ENCODE peak calls at places on chromosome 13, in four cellular contexts. S, G, X and E are unnamed samples.

GRCh38 chr13:19601749-19602725 is 31.4 kb upstream of the MPHOSPH8 start:
- DNase-seq in X (peak; percentile 84), G (peak; percentile 27), S (peak; percentile 38), E (peak; percentile 48)

GRCh38 chr13:24053505-24054251 is 106.8 kb upstream of the SPATA13 start:
- DNase-seq in S (peak; percentile 40), G (peak; percentile 68), X (peak; percentile 71), E (peak; percentile 60)

GRCh38 chr13:58843567-58843966 is 1212.0 kb downstream of the PCDH17 start:
- DNase-seq in G (no peak), S (no peak), X (no peak), E (no peak)

GRCh38 chr13:94988654-94989053 is 276.3 kb upstream of the SOX21 start:
- DNase-seq in G (no peak), X (no peak), S (no peak), E (peak; percentile 23)

GRCh38 chr13:64453831-64454230 is 2776.3 kb downstream of the PCDH9 start:
- DNase-seq in S (no peak), G (peak; percentile 1), X (no peak), E (no peak)

GRCh38 chr13:31638577-31638976 is 100.7 kb upstream of the RXFP2 start:
- DNase-seq in X (no peak), G (peak; percentile 65), S (no peak), E (no peak)

GRCh38 chr13:26017932-26018690 is 33.7 kb downstream of the SHISA2 start:
- DNase-seq in S (no peak), X (no peak), G (no peak), E (no peak)

GRCh38 chr13:99280166-99280565 is 22.0 kb upstream of the GPR18 start:
- DNase-seq in X (no peak), G (no peak), S (no peak), E (peak; percentile 81)

GRCh38 chr13:43880451-43880850 is 747 bp downstream of the LACC1 start:
- DNase-seq in G (no peak), S (no peak), X (no peak), E (no peak)

GRCh38 chr13:76868451-76868850 is 17.8 kb downstream of the KCTD12 start:
- DNase-seq in G (no peak), X (no peak), S (no peak), E (no peak)

GRCh38 chr13:30708541-30708940 is 26.8 kb upstream of the ALOX5AP start:
- DNase-seq in X (no peak), G (peak; percentile 69), S (no peak), E (no peak)

GRCh38 chr13:98813993-98814392 is 61.5 kb upstream of the SLC15A1 start:
- DNase-seq in G (peak; percentile 43), S (no peak), X (no peak), E (no peak)

GRCh38 chr13:35826626-35827254 is 304.4 kb downstream of the DCLK1 start:
- DNase-seq in X (no peak), S (no peak), G (no peak), E (no peak)

GRCh38 chr13:61880576-61881283 is 465.1 kb upstream of the PCDH20 start:
- DNase-seq in X (no peak), S (no peak), G (peak; percentile 5), E (peak; percentile 54)

GRCh38 chr13:46685006-46685730 is 111.8 kb downstream of the ESD start:
- DNase-seq in G (no peak), S (no peak), X (no peak), E (no peak)

GRCh38 chr13:46641274-46642081 is 88.5 kb downstream of the LRCH1 start:
- DNase-seq in S (no peak), X (no peak), G (no peak), E (no peak)

GRCh38 chr13:78593652-78594494 is 9.5 kb downstream of the POU4F1 start:
- DNase-seq in X (no peak), S (no peak), G (no peak), E (no peak)

GRCh38 chr13:72180253-72180952 is 313.4 kb upstream of the DACH1 start:
- DNase-seq in X (no peak), S (no peak), G (peak; percentile 0), E (no peak)

GRCh38 chr13:70324519-70324918 is 216.3 kb upstream of the KLHL1 start:
- DNase-seq in G (no peak), X (no peak), S (no peak), E (no peak)

GRCh38 chr13:43760257-43760656 is 26.5 kb downstream of the ENOX1 start:
- DNase-seq in S (no peak), G (no peak), X (no peak), E (no peak)

GRCh38 chr13:29546662-29547061 is 48.8 kb downstream of the SLC7A1 start:
- DNase-seq in G (no peak), S (no peak), X (no peak), E (no peak)

GRCh38 chr13:105170438-105170837 is 1365.0 kb downstream of the EFNB2 start:
- DNase-seq in S (no peak), X (no peak), G (no peak), E (no peak)

GRCh38 chr13:48853381-48854102 is 122.2 kb upstream of the FNDC3A start:
- DNase-seq in S (no peak), X (no peak), G (peak; percentile 67), E (no peak)

GRCh38 chr13:27988520-27988919 is at the start of gene URAD:
- DNase-seq in X (no peak), G (no peak), S (no peak), E (no peak)

GRCh38 chr13:50030315-50030714 is 15.1 kb downstream of the KCNRG start:
- DNase-seq in S (no peak), G (peak; percentile 29), X (no peak), E (no peak)

GRCh38 chr13:47480121-47480520 is 521.0 kb downstream of the SUCLA2 start:
- DNase-seq in S (no peak), G (peak; percentile 96), X (no peak), E (no peak)

GRCh38 chr13:77859450-77859849 is 59.2 kb downstream of the EDNRB start:
- DNase-seq in G (peak; percentile 82), S (no peak), X (no peak), E (peak; percentile 54)

GRCh38 chr13:69970521-69970920 is 137.1 kb upstream of the ATXN8OS start:
- DNase-seq in S (no peak), X (no peak), G (no peak), E (peak; percentile 1)

GRCh38 chr13:50957620-50958019 is 48.0 kb downstream of the RNASEH2B start:
- DNase-seq in G (no peak), S (no peak), X (no peak), E (no peak)

GRCh38 chr13:67023088-67023893 is 206.8 kb downstream of the PCDH9 start:
- DNase-seq in X (no peak), G (peak; percentile 82), S (peak; percentile 3), E (peak; percentile 16)

GRCh38 chr13:86986448-86986847 is 684.7 kb upstream of the SLITRK5 start:
- DNase-seq in X (no peak), S (no peak), G (peak; percentile 25), E (no peak)

GRCh38 chr13:45737571-45738002 is 35.5 kb downstream of the CBY2 start:
- DNase-seq in X (no peak), G (no peak), S (no peak), E (peak; percentile 67)

GRCh38 chr13:95176611-95177259 is 124.5 kb downstream of the ABCC4 start:
- DNase-seq in S (no peak), G (peak; percentile 36), X (no peak), E (no peak)

GRCh38 chr13:53151692-53152421 is 123.2 kb downstream of the OLFM4 start:
- DNase-seq in X (no peak), G (peak; percentile 34), S (peak; percentile 1), E (peak; percentile 28)

GRCh38 chr13:30800107-30800506 is 64.8 kb downstream of the ALOX5AP start:
- DNase-seq in X (no peak), S (no peak), G (no peak), E (no peak)

GRCh38 chr13:41588899-41589298 is 131.5 kb downstream of the RGCC start:
- DNase-seq in X (no peak), S (peak; percentile 35), G (peak; percentile 97), E (peak; percentile 45)

GRCh38 chr13:69935043-69935442 is 172.6 kb upstream of the ATXN8OS start:
- DNase-seq in X (no peak), G (no peak), S (no peak), E (peak; percentile 37)

GRCh38 chr13:29996316-29996715 is 145.9 kb upstream of the UBL3 start:
- DNase-seq in X (no peak), G (no peak), S (no peak), E (no peak)

GRCh38 chr13:101520672-101521071 is 68.2 kb downstream of the ITGBL1 start:
- DNase-seq in S (no peak), G (peak; percentile 86), X (no peak), E (no peak)
- H3K4me3 ChIP-seq in S (no peak overlapping the region), G (no peak overlapping the region), X (no peak overlapping the region), E (no peak overlapping the region)

DNA sequence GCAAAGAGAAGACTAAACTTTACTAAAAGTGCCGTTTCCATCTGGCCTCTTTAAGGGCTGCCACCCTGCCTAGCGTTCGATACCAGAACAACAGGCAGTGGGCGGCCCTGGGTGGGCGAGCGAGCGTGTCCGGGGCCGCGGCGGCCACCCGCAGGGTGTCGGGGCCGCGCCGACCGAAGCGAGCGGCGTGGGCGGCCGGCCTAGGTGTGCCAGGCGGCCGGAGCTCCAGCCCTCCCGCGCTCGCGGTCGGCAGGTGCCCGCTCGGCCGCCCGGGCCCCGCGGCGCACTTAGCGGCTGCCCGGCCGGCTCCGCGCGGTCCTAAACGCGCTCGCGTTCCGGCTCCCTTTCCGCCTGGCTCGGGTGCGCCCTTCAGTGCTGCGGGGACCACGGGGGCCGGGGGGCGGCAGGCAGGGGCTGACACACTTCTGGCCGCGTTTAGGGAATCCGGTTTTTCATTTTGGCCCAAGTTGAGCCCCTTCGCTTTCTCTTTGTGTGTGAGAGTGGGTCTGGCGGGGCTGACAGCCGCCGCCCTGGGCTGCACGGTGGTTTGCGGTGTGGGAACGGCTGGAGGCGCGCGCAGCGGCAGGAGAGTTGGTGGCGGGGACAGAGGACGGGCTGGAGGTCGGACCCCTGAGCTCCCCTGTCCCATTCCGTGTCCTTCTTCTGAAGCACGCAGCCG is 2.9 kb downstream of the FGF9 start:
- DNase-seq in X (peak; percentile 79), S (peak; percentile 36), G (peak; percentile 36), E (no peak)
- TF ChIP-seq CTCF in X (no peak), S (no peak), G (no peak), E (no peak)

GRCh38 chr13:51998723-51999471 is 12.4 kb downstream of the ATP7B start:
- DNase-seq in X (no peak), G (no peak), S (no peak), E (no peak)
- H3K4me3 ChIP-seq in X (no peak overlapping the region), G (no peak overlapping the region), S (no peak overlapping the region), E (no peak overlapping the region)

DNA sequence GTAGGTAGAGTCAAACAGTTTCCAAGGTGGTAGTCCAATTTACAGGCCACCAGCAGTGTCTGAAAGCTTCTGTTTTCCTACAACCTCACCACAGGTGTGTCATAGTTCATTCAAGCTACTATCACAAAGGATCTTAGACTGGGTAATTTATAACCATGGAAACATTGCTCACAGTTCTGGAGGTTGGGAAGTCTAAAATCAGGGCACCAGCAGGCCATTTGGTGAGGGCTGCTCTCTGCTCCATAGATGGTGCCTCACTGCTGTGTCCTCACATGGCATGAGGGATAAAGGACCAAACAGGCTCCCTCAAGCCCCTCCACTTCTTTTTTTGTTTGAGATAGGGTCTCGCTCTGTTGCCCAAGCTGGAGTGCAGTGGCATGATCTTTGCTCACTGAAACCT is 60.6 kb downstream of the ING1 start:
- DNase-seq in G (no peak), X (no peak), S (no peak), E (no peak)
- TF ChIP-seq CTCF in G (no peak), X (no peak), S (no peak), E (no peak)

GRCh38 chr13:39452834-39453233 is 150.2 kb downstream of the LHFPL6 start:
- DNase-seq in S (no peak), G (no peak), X (no peak), E (no peak)
- H3K4me3 ChIP-seq in S (no peak overlapping the region), G (no peak overlapping the region), X (no peak overlapping the region), E (no peak overlapping the region)

GRCh38 chr13:110830800-110831371 is 84.0 kb downstream of the ANKRD10 start:
- DNase-seq in S (no peak), G (no peak), X (no peak), E (no peak)
- TF ChIP-seq CTCF in S (no peak), G (no peak), X (no peak), E (no peak)